ENCODE peak calls at places on chromosome 20, in seven cellular contexts. One of them, this sample, is unnamed.

GRCh38 chr20:10672579-10673127 is 1.1 kb downstream of the JAG1 start:
- DNase-seq in skeletal muscle cell: no peak
- DNase-seq in fibroblast of pulmonary artery: peak
- DNase-seq in body of pancreas: peak
- DNase-seq in kidney epithelial cell: no peak
- DNase-seq in iris pigment epithelial cell: peak
- DNase-seq in pancreas: peak
- DNase-seq in this sample: no peak

GRCh38 chr20:34709836-34710567 is 5.9 kb downstream of the TP53INP2 start:
- DNase-seq in skeletal muscle cell: no peak
- DNase-seq in fibroblast of pulmonary artery: no peak
- DNase-seq in body of pancreas: peak
- DNase-seq in kidney epithelial cell: no peak
- DNase-seq in iris pigment epithelial cell: peak
- DNase-seq in pancreas: peak
- DNase-seq in this sample: no peak

GRCh38 chr20:41126719-41127118 is 10.6 kb upstream of the PLCG1 start:
- DNase-seq in skeletal muscle cell: no peak
- DNase-seq in fibroblast of pulmonary artery: no peak
- DNase-seq in body of pancreas: no peak
- DNase-seq in kidney epithelial cell: no peak
- DNase-seq in iris pigment epithelial cell: no peak
- DNase-seq in pancreas: no peak
- DNase-seq in this sample: no peak

GRCh38 chr20:36579996-36580545 is 6.7 kb downstream of the TGIF2 start:
- DNase-seq in skeletal muscle cell: no peak
- DNase-seq in fibroblast of pulmonary artery: peak
- DNase-seq in body of pancreas: no peak
- DNase-seq in kidney epithelial cell: peak
- DNase-seq in iris pigment epithelial cell: peak
- DNase-seq in pancreas: no peak
- DNase-seq in this sample: no peak

GRCh38 chr20:24033151-24033550 is 44.6 kb upstream of the GGTLC1 start:
- DNase-seq in skeletal muscle cell: no peak
- DNase-seq in fibroblast of pulmonary artery: no peak
- DNase-seq in body of pancreas: no peak
- DNase-seq in kidney epithelial cell: no peak
- DNase-seq in iris pigment epithelial cell: no peak
- DNase-seq in pancreas: no peak
- DNase-seq in this sample: no peak

GRCh38 chr20:43936371-43936770 is 21.7 kb downstream of the TOX2 start:
- DNase-seq in skeletal muscle cell: no peak
- DNase-seq in fibroblast of pulmonary artery: peak
- DNase-seq in body of pancreas: no peak
- DNase-seq in kidney epithelial cell: no peak
- DNase-seq in iris pigment epithelial cell: no peak
- DNase-seq in pancreas: no peak
- DNase-seq in this sample: no peak

GRCh38 chr20:32130352-32130751 is 20.8 kb downstream of the TM9SF4 start:
- DNase-seq in skeletal muscle cell: no peak
- DNase-seq in fibroblast of pulmonary artery: peak
- DNase-seq in body of pancreas: no peak
- DNase-seq in kidney epithelial cell: no peak
- DNase-seq in iris pigment epithelial cell: no peak
- DNase-seq in pancreas: no peak
- DNase-seq in this sample: no peak

GRCh38 chr20:7108929-7109328 is 341.4 kb downstream of the BMP2 start:
- DNase-seq in skeletal muscle cell: no peak
- DNase-seq in fibroblast of pulmonary artery: no peak
- DNase-seq in body of pancreas: no peak
- DNase-seq in kidney epithelial cell: no peak
- DNase-seq in iris pigment epithelial cell: no peak
- DNase-seq in pancreas: no peak
- DNase-seq in this sample: no peak

GRCh38 chr20:39112196-39112743 is 150.1 kb downstream of the DHX35 start:
- DNase-seq in skeletal muscle cell: no peak
- DNase-seq in fibroblast of pulmonary artery: peak
- DNase-seq in body of pancreas: peak
- DNase-seq in kidney epithelial cell: no peak
- DNase-seq in iris pigment epithelial cell: peak
- DNase-seq in pancreas: peak
- DNase-seq in this sample: no peak

GRCh38 chr20:46557231-46557956 is 6.9 kb upstream of the OCSTAMP start:
- DNase-seq in skeletal muscle cell: no peak
- DNase-seq in fibroblast of pulmonary artery: peak
- DNase-seq in body of pancreas: no peak
- DNase-seq in kidney epithelial cell: no peak
- DNase-seq in iris pigment epithelial cell: peak
- DNase-seq in pancreas: no peak
- DNase-seq in this sample: no peak

GRCh38 chr20:45968801-45969711 is 2.9 kb downstream of the ZNF335 start:
- DNase-seq in skeletal muscle cell: no peak
- DNase-seq in fibroblast of pulmonary artery: no peak
- DNase-seq in body of pancreas: no peak
- DNase-seq in kidney epithelial cell: no peak
- DNase-seq in iris pigment epithelial cell: peak
- DNase-seq in pancreas: no peak
- DNase-seq in this sample: no peak

GRCh38 chr20:35093245-35093884 is 758 bp upstream of the TRPC4AP start:
- DNase-seq in skeletal muscle cell: peak
- DNase-seq in fibroblast of pulmonary artery: peak
- DNase-seq in body of pancreas: no peak
- DNase-seq in kidney epithelial cell: peak
- DNase-seq in iris pigment epithelial cell: peak
- DNase-seq in pancreas: no peak
- DNase-seq in this sample: no peak

GRCh38 chr20:14142171-14142570 is 146.9 kb downstream of the MACROD2 start:
- DNase-seq in skeletal muscle cell: no peak
- DNase-seq in fibroblast of pulmonary artery: peak
- DNase-seq in body of pancreas: peak
- DNase-seq in kidney epithelial cell: peak
- DNase-seq in iris pigment epithelial cell: peak
- DNase-seq in pancreas: peak
- DNase-seq in this sample: no peak

GRCh38 chr20:433300-433975 is 25.3 kb downstream of the RBCK1 start:
- DNase-seq in skeletal muscle cell: no peak
- DNase-seq in fibroblast of pulmonary artery: no peak
- DNase-seq in body of pancreas: no peak
- DNase-seq in kidney epithelial cell: peak
- DNase-seq in iris pigment epithelial cell: peak
- DNase-seq in pancreas: no peak
- DNase-seq in this sample: peak

GRCh38 chr20:23078351-23078993 is 7.7 kb downstream of the CD93 start:
- DNase-seq in skeletal muscle cell: peak
- DNase-seq in fibroblast of pulmonary artery: peak
- DNase-seq in body of pancreas: no peak
- DNase-seq in kidney epithelial cell: no peak
- DNase-seq in iris pigment epithelial cell: peak
- DNase-seq in pancreas: no peak
- DNase-seq in this sample: no peak

GRCh38 chr20:63858393-63859165 is 2.7 kb upstream of the ABHD16B start:
- DNase-seq in skeletal muscle cell: no peak
- DNase-seq in fibroblast of pulmonary artery: peak
- DNase-seq in body of pancreas: no peak
- DNase-seq in kidney epithelial cell: no peak
- DNase-seq in iris pigment epithelial cell: peak
- DNase-seq in pancreas: peak
- DNase-seq in this sample: no peak

GRCh38 chr20:37714973-37715657 is 21.3 kb downstream of the CTNNBL1 start:
- DNase-seq in skeletal muscle cell: peak
- DNase-seq in fibroblast of pulmonary artery: peak
- DNase-seq in body of pancreas: no peak
- DNase-seq in kidney epithelial cell: no peak
- DNase-seq in iris pigment epithelial cell: peak
- DNase-seq in pancreas: no peak
- DNase-seq in this sample: no peak

GRCh38 chr20:49287555-49288249 is 9.8 kb upstream of the ZNFX1 start:
- DNase-seq in skeletal muscle cell: no peak
- DNase-seq in fibroblast of pulmonary artery: peak
- DNase-seq in body of pancreas: no peak
- DNase-seq in kidney epithelial cell: no peak
- DNase-seq in iris pigment epithelial cell: peak
- DNase-seq in pancreas: no peak
- DNase-seq in this sample: no peak

GRCh38 chr20:20637998-20638397 is 74.4 kb downstream of the RALGAPA2 start:
- DNase-seq in skeletal muscle cell: no peak
- DNase-seq in fibroblast of pulmonary artery: no peak
- DNase-seq in body of pancreas: no peak
- DNase-seq in kidney epithelial cell: no peak
- DNase-seq in iris pigment epithelial cell: no peak
- DNase-seq in pancreas: no peak
- DNase-seq in this sample: no peak

GRCh38 chr20:50730765-50731054 is 670 bp upstream of the PARD6B start:
- DNase-seq in skeletal muscle cell: no peak
- DNase-seq in fibroblast of pulmonary artery: no peak
- DNase-seq in body of pancreas: no peak
- DNase-seq in kidney epithelial cell: no peak
- DNase-seq in iris pigment epithelial cell: no peak
- DNase-seq in pancreas: no peak
- DNase-seq in this sample: no peak

GRCh38 chr20:34190262-34190661 is 51.0 kb upstream of the ASIP start:
- DNase-seq in skeletal muscle cell: no peak
- DNase-seq in fibroblast of pulmonary artery: no peak
- DNase-seq in body of pancreas: no peak
- DNase-seq in kidney epithelial cell: no peak
- DNase-seq in iris pigment epithelial cell: no peak
- DNase-seq in pancreas: no peak
- DNase-seq in this sample: no peak

GRCh38 chr20:44959082-44959895 is 908 bp downstream of the TOMM34 start:
- DNase-seq in skeletal muscle cell: no peak
- DNase-seq in fibroblast of pulmonary artery: peak
- DNase-seq in body of pancreas: peak
- DNase-seq in kidney epithelial cell: peak
- DNase-seq in iris pigment epithelial cell: peak
- DNase-seq in pancreas: no peak
- DNase-seq in this sample: peak

GRCh38 chr20:5825136-5825719 is 75.0 kb downstream of the SHLD1 start:
- DNase-seq in skeletal muscle cell: no peak
- DNase-seq in fibroblast of pulmonary artery: no peak
- DNase-seq in body of pancreas: no peak
- DNase-seq in kidney epithelial cell: no peak
- DNase-seq in iris pigment epithelial cell: no peak
- DNase-seq in pancreas: no peak
- DNase-seq in this sample: no peak

GRCh38 chr20:53079883-53080282 is 107.7 kb downstream of the TSHZ2 start:
- DNase-seq in skeletal muscle cell: no peak
- DNase-seq in fibroblast of pulmonary artery: no peak
- DNase-seq in body of pancreas: no peak
- DNase-seq in kidney epithelial cell: no peak
- DNase-seq in iris pigment epithelial cell: no peak
- DNase-seq in pancreas: no peak
- DNase-seq in this sample: no peak

GRCh38 chr20:63119451-63120285 is 96.3 kb downstream of the YTHDF1 start:
- DNase-seq in skeletal muscle cell: no peak
- DNase-seq in fibroblast of pulmonary artery: no peak
- DNase-seq in body of pancreas: no peak
- DNase-seq in kidney epithelial cell: no peak
- DNase-seq in iris pigment epithelial cell: no peak
- DNase-seq in pancreas: peak
- DNase-seq in this sample: no peak

GRCh38 chr20:39210331-39211074 is 248.4 kb downstream of the DHX35 start:
- DNase-seq in skeletal muscle cell: no peak
- DNase-seq in fibroblast of pulmonary artery: no peak
- DNase-seq in body of pancreas: no peak
- DNase-seq in kidney epithelial cell: no peak
- DNase-seq in iris pigment epithelial cell: no peak
- DNase-seq in pancreas: no peak
- DNase-seq in this sample: no peak

GRCh38 chr20:10861619-10862018 is 187.8 kb upstream of the JAG1 start:
- DNase-seq in skeletal muscle cell: no peak
- DNase-seq in fibroblast of pulmonary artery: no peak
- DNase-seq in body of pancreas: peak
- DNase-seq in kidney epithelial cell: no peak
- DNase-seq in iris pigment epithelial cell: peak
- DNase-seq in pancreas: no peak
- DNase-seq in this sample: peak

GRCh38 chr20:49888341-49889244 is 26.7 kb downstream of the SPATA2 start:
- DNase-seq in skeletal muscle cell: no peak
- DNase-seq in fibroblast of pulmonary artery: peak
- DNase-seq in body of pancreas: peak
- DNase-seq in kidney epithelial cell: peak
- DNase-seq in iris pigment epithelial cell: peak
- DNase-seq in pancreas: no peak
- DNase-seq in this sample: no peak

GRCh38 chr20:18645851-18646250 is 58.0 kb downstream of the DTD1 start:
- DNase-seq in skeletal muscle cell: no peak
- DNase-seq in fibroblast of pulmonary artery: no peak
- DNase-seq in body of pancreas: no peak
- DNase-seq in kidney epithelial cell: no peak
- DNase-seq in iris pigment epithelial cell: peak
- DNase-seq in pancreas: no peak
- DNase-seq in this sample: no peak

GRCh38 chr20:52494244-52494643 is 302.7 kb upstream of the ZFP64 start:
- DNase-seq in skeletal muscle cell: peak
- DNase-seq in fibroblast of pulmonary artery: peak
- DNase-seq in body of pancreas: peak
- DNase-seq in kidney epithelial cell: peak
- DNase-seq in iris pigment epithelial cell: peak
- DNase-seq in pancreas: no peak
- DNase-seq in this sample: peak

GRCh38 chr20:62162765-62163484 is 19.4 kb downstream of the SS18L1 start:
- DNase-seq in skeletal muscle cell: no peak
- DNase-seq in fibroblast of pulmonary artery: no peak
- DNase-seq in body of pancreas: no peak
- DNase-seq in kidney epithelial cell: no peak
- DNase-seq in iris pigment epithelial cell: no peak
- DNase-seq in pancreas: no peak
- DNase-seq in this sample: no peak

GRCh38 chr20:8194721-8195120 is 62.7 kb downstream of the PLCB1 start:
- DNase-seq in skeletal muscle cell: no peak
- DNase-seq in fibroblast of pulmonary artery: no peak
- DNase-seq in body of pancreas: no peak
- DNase-seq in kidney epithelial cell: no peak
- DNase-seq in iris pigment epithelial cell: no peak
- DNase-seq in pancreas: no peak
- DNase-seq in this sample: no peak

GRCh38 chr20:44460795-44461141 is 14.9 kb upstream of the TTPAL start:
- DNase-seq in skeletal muscle cell: no peak
- DNase-seq in fibroblast of pulmonary artery: peak
- DNase-seq in body of pancreas: peak
- DNase-seq in kidney epithelial cell: no peak
- DNase-seq in iris pigment epithelial cell: peak
- DNase-seq in pancreas: no peak
- DNase-seq in this sample: no peak

GRCh38 chr20:56328861-56329260 is 29.9 kb upstream of the FAM210B start:
- DNase-seq in skeletal muscle cell: no peak
- DNase-seq in fibroblast of pulmonary artery: peak
- DNase-seq in body of pancreas: no peak
- DNase-seq in kidney epithelial cell: no peak
- DNase-seq in iris pigment epithelial cell: peak
- DNase-seq in pancreas: no peak
- DNase-seq in this sample: no peak

GRCh38 chr20:57287901-57288300 is 21.5 kb upstream of the BMP7 start:
- DNase-seq in skeletal muscle cell: no peak
- DNase-seq in fibroblast of pulmonary artery: no peak
- DNase-seq in body of pancreas: no peak
- DNase-seq in kidney epithelial cell: no peak
- DNase-seq in iris pigment epithelial cell: no peak
- DNase-seq in pancreas: no peak
- DNase-seq in this sample: no peak

GRCh38 chr20:2533118-2533517 is 3.3 kb upstream of the TMC2 start:
- DNase-seq in skeletal muscle cell: no peak
- DNase-seq in fibroblast of pulmonary artery: no peak
- DNase-seq in body of pancreas: no peak
- DNase-seq in kidney epithelial cell: no peak
- DNase-seq in iris pigment epithelial cell: no peak
- DNase-seq in pancreas: no peak
- DNase-seq in this sample: no peak

GRCh38 chr20:5793916-5794315 is 43.7 kb downstream of the SHLD1 start:
- DNase-seq in skeletal muscle cell: no peak
- DNase-seq in fibroblast of pulmonary artery: no peak
- DNase-seq in body of pancreas: no peak
- DNase-seq in kidney epithelial cell: no peak
- DNase-seq in iris pigment epithelial cell: no peak
- DNase-seq in pancreas: no peak
- DNase-seq in this sample: no peak